ENCODE peak calls at places on chromosomes 6 and 20, in four cellular contexts. C, L, J and K are unnamed samples. For H3K27me3 and H3K4me1, the result is how much of the 10 kb centered on the place peaks cover.

GRCh38 chr20:33816191-33816590 is 5.0 kb downstream of the CHMP4B start:
- DNase-seq in C (no peak), L (no peak), J (no peak), K (no peak)

GRCh38 chr20:21077809-21078345 is 28.3 kb downstream of the LINC00237 start:
- DNase-seq in C (no peak), L (no peak), J (no peak), K (no peak)

GRCh38 chr20:49510562-49511117 is 28.2 kb upstream of the KCNB1 start:
- DNase-seq in C (peak), L (peak), J (no peak), K (peak)

GRCh38 chr6:130575971-130576370 is 210.2 kb downstream of the TMEM200A start:
- DNase-seq in C (no peak), L (no peak), J (no peak), K (peak)

GRCh38 chr20:31693987-31694661 is 28.5 kb downstream of the BCL2L1 start:
- DNase-seq in C (no peak), L (no peak), J (no peak), K (peak)

GRCh38 chr20:57856658-57857057 is 146.8 kb upstream of the PMEPA1 start:
- DNase-seq in C (no peak), L (no peak), J (no peak), K (no peak)

GRCh38 chr20:59802471-59803221 is 130.8 kb downstream of the SYCP2 start:
- DNase-seq in C (no peak), L (no peak), J (no peak), K (no peak)

GRCh38 chr20:33009214-33010132 is 2.0 kb downstream of the BPIFB2 start:
- DNase-seq in C (no peak), L (no peak), J (no peak), K (peak)

GRCh38 chr20:57439432-57439831 is 48.2 kb downstream of the RBM38 start:
- DNase-seq in C (peak), L (peak), J (peak), K (no peak)

GRCh38 chr6:45454008-45454911 is 76.5 kb upstream of the SUPT3H start:
- DNase-seq in C (no peak), L (no peak), J (no peak), K (no peak)

GRCh38 chr20:46113071-46113470 is 5.0 kb upstream of the CD40 start:
- DNase-seq in C (no peak), L (no peak), J (no peak), K (no peak)

DNA sequence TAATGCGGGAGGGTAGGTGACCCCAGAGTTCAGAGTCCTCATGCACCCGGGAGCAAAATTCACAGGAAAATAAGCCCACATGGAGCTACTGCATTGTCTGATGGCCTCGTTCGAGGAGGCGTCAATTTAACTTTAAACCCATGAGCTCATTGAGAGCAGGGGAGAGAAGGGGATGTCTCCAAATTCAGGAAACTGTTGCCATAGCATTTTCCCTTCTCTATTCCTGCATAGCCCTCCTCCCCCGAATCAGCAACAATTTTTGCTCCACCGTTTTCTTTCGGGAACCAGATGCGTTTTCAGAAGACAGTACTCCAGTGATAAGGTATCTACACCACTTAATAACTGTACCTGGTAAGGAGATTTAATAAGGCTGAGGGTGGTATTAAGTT is 324 bp upstream of the LAMP5 start:
- DNase-seq in C (no peak), L (no peak), J (no peak), K (no peak)
- H3K27me3 ChIP-seq in C (half or more), L (under half), J (under half), K (under half)

GRCh38 chr6:110179406-110180227 is at the start of gene WASF1:
- DNase-seq in C (peak), L (peak), J (peak), K (peak)

GRCh38 chr6:110183292-110183691 is 3.1 kb downstream of the CDC40 start:
- DNase-seq in C (no peak), L (no peak), J (no peak), K (no peak)

GRCh38 chr6:110180228-110181008 is at the start of gene CDC40:
- DNase-seq in C (peak), L (peak), J (peak), K (peak)

GRCh38 chr6:110178626-110179405 is 654 bp downstream of the WASF1 start:
- DNase-seq in C (peak), L (peak), J (peak), K (peak)

DNA sequence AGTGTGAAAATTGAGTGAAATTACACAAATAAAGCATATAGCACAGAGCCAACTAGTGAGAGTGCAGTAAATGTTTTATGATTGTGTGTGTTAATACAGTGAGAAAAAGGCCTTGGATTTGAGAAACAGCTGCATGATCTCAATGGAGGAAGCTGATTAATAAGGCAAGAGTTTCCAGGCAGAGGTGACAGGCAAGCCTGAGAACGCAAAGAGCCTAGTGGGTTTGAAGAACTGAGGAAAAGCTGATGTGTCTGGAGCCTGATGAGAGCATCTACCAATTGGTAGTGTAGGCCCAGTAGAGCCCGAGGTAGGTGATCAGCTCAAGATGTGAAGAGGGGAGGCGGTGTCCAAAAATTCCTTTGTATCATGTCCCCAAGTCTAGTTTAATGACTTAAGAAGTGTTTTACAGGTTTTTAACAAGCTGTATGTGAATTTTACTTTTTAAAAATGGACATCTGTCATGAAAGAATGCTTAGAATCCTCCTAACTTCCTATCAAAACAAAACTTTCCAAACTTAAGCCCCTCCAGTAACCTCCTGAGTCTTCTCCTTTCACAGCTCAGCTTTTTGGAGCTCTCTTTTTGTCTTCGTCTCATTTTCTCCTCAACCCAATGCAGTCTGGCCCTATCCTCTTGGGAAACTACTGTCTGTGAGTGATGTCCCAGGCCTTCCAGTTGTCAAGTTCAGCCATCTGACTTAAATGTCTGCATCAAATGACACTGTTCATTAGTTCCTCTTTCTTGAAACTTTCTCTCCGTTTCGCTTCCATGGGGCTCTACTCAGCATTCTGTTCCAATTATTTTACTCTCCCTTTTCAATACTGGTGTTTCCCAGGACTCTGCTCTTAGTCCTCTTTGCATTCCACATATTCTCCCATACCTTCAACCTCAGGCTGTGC is 1.2 kb downstream of the CDC40 start:
- DNase-seq in C (no peak), L (no peak), J (no peak), K (peak)
- H3K4me1 ChIP-seq in C (half or more), L (under half), J (half or more), K (under half)

DNA sequence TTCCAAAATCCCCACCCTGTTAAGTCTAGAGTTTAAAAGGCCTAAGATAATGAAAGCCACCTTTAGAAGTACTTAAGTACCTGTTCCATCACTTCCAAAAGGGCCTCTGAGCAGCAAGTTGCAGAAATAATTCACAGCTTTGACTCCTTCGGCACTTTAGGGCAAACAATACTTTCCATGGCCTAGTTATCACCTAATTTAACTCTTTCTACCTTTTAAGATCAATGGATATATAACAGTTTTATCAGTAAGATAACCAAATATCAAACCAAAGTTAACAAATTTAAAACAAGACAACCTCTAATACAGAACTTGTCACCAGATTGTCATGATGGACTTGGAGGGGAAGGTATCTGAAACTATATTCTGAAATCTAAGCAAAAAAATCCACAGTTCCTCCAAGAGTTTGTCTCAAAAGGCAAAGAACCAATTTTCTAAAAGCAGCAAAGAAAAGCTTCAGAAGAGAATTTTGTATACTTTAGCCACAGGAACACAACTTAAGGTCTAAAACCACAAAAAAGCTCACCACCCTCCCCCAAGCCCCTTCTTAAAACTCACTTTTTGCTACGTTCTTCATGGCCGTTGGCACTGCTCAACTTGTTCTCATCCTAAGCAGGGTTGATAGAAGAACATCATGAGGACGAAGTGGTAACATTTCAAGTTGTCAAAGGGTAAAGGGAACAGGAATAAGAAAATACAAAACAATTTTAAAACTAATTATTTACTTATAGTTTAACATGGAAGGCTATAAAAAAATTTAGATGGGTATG is 3.5 kb downstream of the RBM39 start:
- DNase-seq in C (no peak), L (no peak), J (no peak), K (no peak)
- H3K27ac ChIP-seq in C (no peak), L (no peak), J (no peak), K (no peak)

GRCh38 chr6:12931639-12932038 is 215.1 kb downstream of the PHACTR1 start:
- DNase-seq in C (no peak), L (no peak), J (no peak), K (no peak)
- H3K27me3 ChIP-seq in C (under half), L (under half), J (under half), K (under half)

GRCh38 chr6:35716798-35717197 is 20.0 kb upstream of the ARMC12 start:
- DNase-seq in C (no peak), L (no peak), J (peak), K (no peak)

GRCh38 chr6:35719407-35719829 is 17.4 kb upstream of the ARMC12 start:
- DNase-seq in C (no peak), L (no peak), J (no peak), K (no peak)

GRCh38 chr6:35717449-35718353 is 19.1 kb upstream of the ARMC12 start:
- DNase-seq in C (no peak), L (no peak), J (peak), K (no peak)

GRCh38 chr6:35718911-35719381 is 17.9 kb upstream of the ARMC12 start:
- DNase-seq in C (no peak), L (no peak), J (no peak), K (no peak)

GRCh38 chr6:35718354-35718695 is 18.5 kb upstream of the ARMC12 start:
- DNase-seq in C (no peak), L (no peak), J (peak), K (no peak)
- H3K4me1 ChIP-seq in C (half or more), L (under half), J (half or more), K (under half)

GRCh38 chr6:117550078-117550600 is 52.2 kb downstream of the GOPC start:
- DNase-seq in C (no peak), L (no peak), J (no peak), K (no peak)

GRCh38 chr6:117549606-117550005 is 52.7 kb downstream of the GOPC start:
- DNase-seq in C (no peak), L (no peak), J (no peak), K (no peak)

GRCh38 chr6:117547688-117548621 is 54.4 kb downstream of the GOPC start:
- DNase-seq in C (peak), L (peak), J (peak), K (no peak)

GRCh38 chr6:117550618-117551242 is 51.6 kb downstream of the GOPC start:
- DNase-seq in C (no peak), L (no peak), J (no peak), K (no peak)

GRCh38 chr6:117548797-117549301 is 53.5 kb downstream of the GOPC start:
- DNase-seq in C (no peak), L (no peak), J (no peak), K (peak)
- H3K27ac ChIP-seq in C (peak), L (no peak), J (no peak), K (peak)